ENCODE peak calls at places on chromosomes 5 and 9, in five cellular contexts. U, P, E, L and X are unnamed samples.

GRCh38 chr9:96331236-96331947 is 29.4 kb upstream of the HSD17B3 start:
- DNase-seq in E (no peak), P (no peak), L (no peak), U (no peak), X (no peak)

GRCh38 chr5:144332265-144332664 is 161.6 kb downstream of the KCTD16 start:
- DNase-seq in U (no peak), L (no peak), E (peak; percentile 23), P (no peak), X (no peak)

GRCh38 chr5:172389578-172390112 is 64.7 kb downstream of the SH3PXD2B start:
- DNase-seq in P (no peak), E (no peak), U (no peak), L (no peak), X (no peak)

GRCh38 chr9:83061036-83061435 is 1.9 kb downstream of the RASEF start:
- DNase-seq in L (no peak), E (no peak), P (no peak), U (no peak), X (no peak)

GRCh38 chr5:74035521-74035937 is 409.5 kb downstream of the ARHGEF28 start:
- DNase-seq in E (peak; percentile 79), U (no peak), L (no peak), P (no peak), X (peak; percentile 24)

GRCh38 chr9:79592736-79593493 is 21.1 kb downstream of the TLE4 start:
- DNase-seq in L (no peak), U (no peak), E (no peak), P (no peak), X (no peak)

GRCh38 chr9:129102791-129103594 is 7.6 kb downstream of the CRAT start:
- DNase-seq in P (no peak), U (peak; percentile 63), L (no peak), E (peak; percentile 56), X (peak; percentile 36)

GRCh38 chr9:4196886-4197285 is 103.0 kb downstream of the GLIS3 start:
- DNase-seq in P (no peak), U (no peak), L (no peak), E (no peak), X (no peak)

GRCh38 chr9:89605181-89606048 is 603 bp downstream of the GADD45G start:
- DNase-seq in E (no peak), P (no peak), L (peak; percentile 48), U (peak; percentile 57), X (peak; percentile 77)

GRCh38 chr5:73692166-73692640 is 66.2 kb downstream of the ARHGEF28 start:
- DNase-seq in P (no peak), E (peak; percentile 91), L (no peak), U (no peak), X (no peak)

GRCh38 chr9:6557883-6558282 is 87.6 kb downstream of the GLDC start:
- DNase-seq in E (no peak), L (no peak), U (no peak), P (no peak), X (no peak)

GRCh38 chr5:1110930-1111726 is 735 bp downstream of the SLC12A7 start:
- DNase-seq in E (no peak), L (no peak), P (no peak), U (no peak), X (peak; percentile 57)

GRCh38 chr9:113580041-113580953 is 116.8 kb downstream of the RGS3 start:
- DNase-seq in L (peak; percentile 23), U (peak; percentile 93), P (no peak), E (no peak), X (peak; percentile 97)

GRCh38 chr9:75891277-75892167 is 1.0 kb downstream of the PCSK5 start:
- DNase-seq in U (no peak), E (no peak), L (peak; percentile 43), P (no peak), X (peak; percentile 17)

GRCh38 chr5:169814522-169814921 is 165.8 kb downstream of the INSYN2B start:
- DNase-seq in U (no peak), E (peak; percentile 49), P (no peak), L (no peak), X (no peak)

GRCh38 chr9:98092633-98092971 is 26.4 kb downstream of the TRIM14 start:
- DNase-seq in U (no peak), P (no peak), L (no peak), E (no peak), X (no peak)

GRCh38 chr5:31531543-31531887 is 378 bp downstream of the DROSHA start:
- DNase-seq in P (no peak), U (peak; percentile 30), E (peak; percentile 21), L (peak; percentile 12), X (peak; percentile 30)

GRCh38 chr9:133054194-133054890 is 7.4 kb upstream of the CEL start:
- DNase-seq in E (no peak), U (no peak), P (no peak), L (no peak), X (no peak)

GRCh38 chr9:100419166-100419565 is 7.8 kb upstream of the MSANTD3 start:
- DNase-seq in L (no peak), P (no peak), E (no peak), U (no peak), X (no peak)

GRCh38 chr5:3230941-3231340 is 364.7 kb upstream of the IRX1 start:
- DNase-seq in E (no peak), L (no peak), P (no peak), U (no peak), X (no peak)

GRCh38 chr5:52799358-52799982 is 11.8 kb downstream of the ITGA1 start:
- DNase-seq in U (peak; percentile 38), P (no peak), E (peak; percentile 86), L (peak; percentile 43), X (peak; percentile 70)

GRCh38 chr5:1322036-1322903 is 22.6 kb downstream of the CLPTM1L start:
- DNase-seq in U (no peak), P (no peak), E (no peak), L (no peak), X (no peak)

GRCh38 chr5:151257731-151258715 is 5.0 kb downstream of the GM2A start:
- DNase-seq in E (peak; percentile 50), L (no peak), P (no peak), U (no peak), X (no peak)

GRCh38 chr9:133506653-133507038 is 18.1 kb downstream of the MYMK start:
- DNase-seq in L (no peak), P (no peak), E (peak; percentile 58), U (peak; percentile 65), X (peak; percentile 23)

GRCh38 chr9:82934949-82935348 is 128.0 kb downstream of the RASEF start:
- DNase-seq in E (no peak), L (no peak), U (no peak), P (no peak), X (no peak)

GRCh38 chr5:1824903-1825841 is 24.0 kb downstream of the NDUFS6 start:
- DNase-seq in L (no peak), P (no peak), E (no peak), U (no peak), X (no peak)

GRCh38 chr5:141825836-141826560 is 52.2 kb downstream of the PCDH1 start:
- DNase-seq in L (no peak), E (no peak), P (no peak), U (no peak), X (no peak)

GRCh38 chr9:71944754-71945409 is 33.4 kb downstream of the C9orf85 start:
- DNase-seq in U (no peak), P (no peak), E (no peak), L (no peak), X (no peak)

GRCh38 chr5:169805527-169805934 is 168.5 kb downstream of the DOCK2 start:
- DNase-seq in U (no peak), E (no peak), L (no peak), P (no peak), X (no peak)

GRCh38 chr9:93258419-93258817 is 74.5 kb downstream of the WNK2 start:
- DNase-seq in P (no peak), L (no peak), E (no peak), U (peak; percentile 17), X (no peak)

GRCh38 chr5:110588241-110588962 is 138.1 kb downstream of the TMEM232 start:
- DNase-seq in P (no peak), U (no peak), L (no peak), E (no peak), X (no peak)

GRCh38 chr5:146906803-146907202 is 28.2 kb upstream of the PPP2R2B start:
- DNase-seq in E (no peak), P (no peak), L (no peak), U (no peak), X (no peak)

GRCh38 chr9:36163840-36164175 is 5.4 kb upstream of the CCIN start:
- DNase-seq in E (peak; percentile 47), L (no peak), U (no peak), P (no peak), X (no peak)

GRCh38 chr5:509632-510185 is 14.5 kb downstream of the SLC9A3 start:
- DNase-seq in U (no peak), E (no peak), P (no peak), L (no peak), X (peak; percentile 56)

GRCh38 chr9:136090768-136091581 is 4.1 kb downstream of the NACC2 start:
- DNase-seq in E (no peak), P (no peak), L (no peak), U (no peak), X (no peak)

GRCh38 chr5:92544042-92544441 is 1037.0 kb downstream of the NR2F1-AS1 start:
- DNase-seq in E (no peak), U (no peak), L (no peak), P (no peak), X (no peak)